ENCODE peak calls at places on chromosomes 1 and 21, in four cellular contexts. H is HCT116, R is heart left ventricle, K is sigmoid colon. C is an unnamed sample.

GRCh38 chr1:164588388-164589341 is 29.7 kb downstream of the PBX1 start:
- DNase-seq in H (no peak), R (peak), K (peak), C (no peak)

GRCh38 chr21:17454315-17455027 is 58.4 kb upstream of the CXADR start:
- DNase-seq in H (peak), K (no peak), R (no peak), C (peak)

GRCh38 chr1:183024352-183025337 is 1.4 kb downstream of the LAMC1 start:
- DNase-seq in H (no peak), K (no peak), R (no peak), C (no peak)

GRCh38 chr1:231862611-231863010 is 236.0 kb downstream of the DISC1 start:
- DNase-seq in H (no peak), K (no peak), R (no peak), C (no peak)

GRCh38 chr1:4984841-4985240 is 330.4 kb downstream of the AJAP1 start:
- DNase-seq in K (no peak), H (no peak), R (no peak), C (no peak)

GRCh38 chr1:230272557-230272956 is 153.6 kb downstream of the PGBD5 start:
- DNase-seq in K (no peak), R (no peak), H (no peak), C (no peak)

GRCh38 chr1:110610741-110611286 is 4.7 kb upstream of the KCNA2 start:
- DNase-seq in H (no peak), R (no peak), K (no peak), C (no peak)

GRCh38 chr1:116737020-116737854 is 17.0 kb upstream of the CD2 start:
- DNase-seq in K (no peak), R (peak), H (peak), C (peak)

GRCh38 chr1:59077739-59078503 is 219.0 kb upstream of the FGGY start:
- DNase-seq in R (no peak), H (no peak), K (no peak), C (no peak)

GRCh38 chr21:15592271-15592860 is 137.4 kb upstream of the USP25 start:
- DNase-seq in R (no peak), K (no peak), H (peak), C (peak)

GRCh38 chr1:108149796-108150467 is 50.2 kb downstream of the SLC25A24 start:
- DNase-seq in R (no peak), H (no peak), K (no peak), C (no peak)

GRCh38 chr1:222310830-222311229 is 237.1 kb downstream of the HHIPL2 start:
- DNase-seq in K (no peak), R (peak), H (no peak), C (no peak)

GRCh38 chr1:176648556-176648955 is 185.6 kb downstream of the PAPPA2 start:
- DNase-seq in H (no peak), R (no peak), K (no peak), C (no peak)

GRCh38 chr1:237470712-237471310 is 419.9 kb downstream of the ZP4 start:
- DNase-seq in K (no peak), R (peak), H (no peak), C (peak)

GRCh38 chr1:196034080-196034706 is 574.0 kb downstream of the KCNT2 start:
- DNase-seq in R (no peak), K (no peak), H (no peak), C (no peak)

GRCh38 chr1:95731466-95731865 is 497.5 kb downstream of the RWDD3 start:
- DNase-seq in H (no peak), K (no peak), R (no peak), C (no peak)

GRCh38 chr1:68359045-68359444 is 90.7 kb downstream of the RPE65 start:
- DNase-seq in R (no peak), H (no peak), K (no peak), C (no peak)

GRCh38 chr1:25430073-25430665 is 528 bp upstream of the MACO1 start:
- DNase-seq in K (peak), R (peak), H (peak), C (peak)
- TF ChIP-seq POLR2A in K (peak), R (peak), H (peak), C (peak)

GRCh38 chr1:209742409-209743144 is 13.3 kb upstream of the TRAF3IP3 start:
- DNase-seq in R (no peak), H (no peak), K (no peak), C (no peak)
- TF ChIP-seq POLR2A in R (no peak), H (no peak), K (no peak), C (no peak)

DNA sequence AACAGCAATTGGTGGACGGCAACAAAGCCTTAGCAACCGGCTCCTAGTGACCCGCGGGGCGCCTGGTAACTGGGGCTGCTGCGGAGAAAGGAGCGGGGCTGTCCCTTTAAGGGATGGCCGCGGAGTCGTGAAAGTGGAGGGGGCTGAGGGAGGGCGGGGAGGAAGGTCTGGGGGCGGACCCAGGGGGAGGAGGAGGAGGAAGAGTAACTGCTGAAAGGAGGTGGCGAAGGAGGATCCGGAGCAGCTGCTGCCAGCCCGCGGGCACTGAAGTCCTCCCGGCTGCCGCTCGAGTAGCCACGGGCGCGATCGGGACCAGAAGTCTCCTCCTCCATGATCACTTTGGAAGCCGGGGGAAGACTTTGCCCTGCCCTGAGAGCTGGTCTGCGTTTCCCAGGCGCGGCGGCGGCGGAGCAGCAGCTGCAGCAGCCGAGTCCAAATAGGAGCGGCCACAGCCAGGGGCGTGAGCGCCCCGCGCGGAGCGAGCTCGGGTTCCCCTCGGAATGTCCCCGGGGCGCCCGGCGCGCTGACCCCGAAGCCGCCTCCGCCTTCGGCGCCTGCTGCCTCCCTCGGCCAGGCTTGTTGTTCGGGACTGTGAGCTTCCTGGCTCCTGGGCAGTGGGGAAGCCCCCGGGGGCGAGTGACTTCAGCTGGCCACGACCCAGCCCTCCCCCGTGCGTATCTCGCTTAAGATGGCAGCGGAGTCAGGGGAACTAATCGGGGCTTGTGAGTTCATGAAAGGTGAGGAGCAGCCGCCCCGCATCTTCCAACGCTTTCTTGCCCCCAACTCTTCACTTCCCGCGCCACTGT is at the start of gene CDC14A:
- DNase-seq in H (peak), K (peak), R (peak), C (peak)
- TF ChIP-seq POLR2A in H (peak), K (peak), R (peak), C (peak)

GRCh38 chr1:11934295-11935039 is at the start of gene PLOD1:
- DNase-seq in K (peak), H (no peak), R (peak), C (peak)
- TF ChIP-seq POLR2A in K (peak), H (peak), R (peak), C (peak)

DNA sequence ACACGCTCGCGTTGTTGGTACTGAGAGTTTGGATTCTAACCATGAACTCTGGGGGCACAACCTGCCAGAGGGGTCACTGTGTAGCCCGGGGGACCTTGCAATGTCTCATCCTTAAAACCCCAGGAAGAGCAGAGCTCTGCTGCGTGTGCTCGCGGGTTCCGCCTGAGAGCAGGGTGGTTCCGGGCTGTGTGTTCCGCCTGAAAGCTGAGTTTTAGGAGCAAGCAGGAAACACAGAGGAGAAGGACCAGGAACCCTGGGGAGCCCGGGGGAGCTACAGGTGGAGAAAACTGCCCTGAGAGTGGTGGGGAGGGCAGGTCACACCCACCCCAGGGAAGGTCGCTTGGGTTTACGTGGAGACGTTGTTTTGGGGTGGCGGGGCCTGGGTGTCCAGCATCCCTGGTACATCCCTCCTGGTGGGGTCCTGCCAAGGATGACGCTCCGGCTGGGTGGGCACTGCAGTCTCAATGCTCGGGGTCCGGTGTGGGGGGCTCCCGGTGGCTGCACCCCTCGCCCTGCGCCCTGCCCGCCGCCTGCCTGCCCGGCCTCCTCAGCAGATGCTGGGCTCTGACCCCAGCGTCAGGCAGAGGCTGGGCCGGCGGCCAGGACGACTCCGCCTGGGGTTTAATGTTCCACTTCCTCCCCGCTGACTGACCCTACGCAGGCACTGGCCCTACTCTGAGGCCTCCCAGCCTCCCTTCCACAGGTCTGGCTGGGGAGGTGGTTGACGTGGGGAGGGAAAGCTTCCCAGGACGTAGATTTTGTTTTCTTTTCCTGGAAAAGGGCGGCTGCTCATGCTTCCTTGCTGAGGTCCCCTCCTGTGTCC is 17.2 kb upstream of the C1orf159 start:
- DNase-seq in R (peak), H (no peak), K (no peak), C (no peak)
- TF ChIP-seq POLR2A in R (no peak), H (no peak), K (no peak), C (no peak)

DNA sequence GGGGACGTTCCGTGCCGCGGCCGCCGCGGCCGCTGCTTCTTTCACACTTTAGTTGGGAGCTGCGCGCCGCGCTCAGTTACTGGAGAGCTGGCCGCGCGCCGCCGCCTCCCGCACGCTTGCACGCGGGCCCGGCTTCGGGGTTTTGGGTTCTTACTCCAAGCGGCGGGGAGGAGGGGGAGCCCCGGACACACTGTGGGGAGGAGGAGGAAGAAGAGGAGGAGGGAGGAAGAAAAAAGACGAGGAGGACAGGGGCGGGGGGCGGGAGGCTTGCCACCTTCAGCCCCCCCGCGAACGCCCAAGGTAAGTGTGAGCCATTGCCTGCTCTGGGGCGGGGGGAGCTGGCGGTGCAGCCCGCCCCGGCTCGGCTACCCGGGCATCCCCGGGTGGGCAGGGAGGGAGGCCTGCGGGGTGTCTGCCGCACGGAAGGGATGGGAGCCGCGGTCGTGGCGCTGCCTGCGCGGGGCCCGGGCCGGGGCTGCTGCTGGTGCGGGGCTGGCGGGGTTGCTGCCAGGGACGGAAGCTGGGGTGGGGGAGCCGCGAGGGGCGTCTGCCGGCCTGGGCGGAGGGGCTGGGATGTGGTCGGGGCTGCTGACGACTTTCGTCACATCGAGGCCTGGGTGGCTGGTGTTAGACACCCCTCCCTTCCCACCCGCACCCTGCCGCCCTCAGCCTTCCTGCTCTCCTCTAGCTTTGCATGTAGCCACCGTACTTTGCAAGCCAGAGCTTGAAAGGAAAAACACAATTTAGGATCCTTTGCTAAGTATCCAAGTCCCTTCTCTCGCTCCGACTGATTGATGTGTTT is 441 bp downstream of the C1orf21 start:
- DNase-seq in K (peak), R (peak), H (no peak), C (peak)
- TF ChIP-seq POLR2A in K (no peak), R (no peak), H (no peak), C (no peak)

GRCh38 chr1:205749826-205750682 is at the start of gene NUCKS1:
- DNase-seq in R (peak), H (peak), K (peak), C (peak)
- TF ChIP-seq POLR2A in R (peak), H (peak), K (peak), C (no peak)

GRCh38 chr1:235328271-235329138 is at the start of gene GGPS1:
- DNase-seq in R (peak), K (peak), H (peak), C (peak)
- TF ChIP-seq POLR2A in R (peak), K (peak), H (peak), C (peak)

GRCh38 chr21:31731802-31732537 is at the start of gene SCAF4:
- DNase-seq in H (peak), R (peak), K (peak), C (peak)

GRCh38 chr21:31731112-31731801 is 661 bp downstream of the SCAF4 start:
- DNase-seq in R (peak), K (peak), H (no peak), C (no peak)

GRCh38 chr21:31733521-31734149 is 1.7 kb upstream of the SCAF4 start:
- DNase-seq in R (no peak), H (no peak), K (no peak), C (no peak)

GRCh38 chr21:31732891-31733520 is 1.1 kb upstream of the SCAF4 start:
- DNase-seq in H (no peak), K (peak), R (no peak), C (no peak)

DNA sequence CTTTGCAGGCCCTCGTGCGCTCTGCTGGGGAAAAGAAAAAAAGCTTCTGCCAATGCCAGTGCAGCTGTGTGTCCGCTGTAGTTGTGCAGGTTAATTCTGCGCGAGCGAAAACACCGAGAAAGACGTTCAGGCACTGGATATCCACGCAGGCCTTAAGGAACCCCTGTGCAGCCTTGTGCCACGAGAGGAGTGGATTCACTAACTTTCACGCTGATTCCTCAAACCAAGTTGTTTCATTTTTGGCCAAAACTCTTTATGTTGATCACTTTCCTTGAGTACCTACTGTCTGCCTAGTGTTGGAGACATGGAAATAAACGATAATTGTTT is 583 bp upstream of the SCAF4 start:
- DNase-seq in K (no peak), R (no peak), H (no peak), C (no peak)
- TF ChIP-seq POLR2A in K (no peak), R (no peak), H (no peak), C (no peak)

C was measured in H54.